ENCODE peak calls at places on chromosome 2, in seven cellular contexts. One of them, this sample, is unnamed.

GRCh38 chr2:125581561-125581960 is 1074.4 kb upstream of the GYPC start:
- DNase-seq in A549: no peak
- DNase-seq in epithelial cell of esophagus: no peak
- DNase-seq in mucosa of descending colon: no peak
- DNase-seq in IMR-90: no peak
- DNase-seq in fibroblast of lung: no peak
- DNase-seq in ovary: no peak
- DNase-seq in this sample: no peak

GRCh38 chr2:6627316-6627715 is 238.4 kb downstream of the CMPK2 start:
- DNase-seq in A549: no peak
- DNase-seq in epithelial cell of esophagus: no peak
- DNase-seq in mucosa of descending colon: no peak
- DNase-seq in IMR-90: no peak
- DNase-seq in fibroblast of lung: no peak
- DNase-seq in ovary: no peak
- DNase-seq in this sample: no peak

GRCh38 chr2:3396920-3397559 is 17.5 kb downstream of the TRAPPC12 start:
- DNase-seq in A549: no peak
- DNase-seq in epithelial cell of esophagus: no peak
- DNase-seq in mucosa of descending colon: no peak
- DNase-seq in IMR-90: no peak
- DNase-seq in fibroblast of lung: no peak
- DNase-seq in ovary: no peak
- DNase-seq in this sample: no peak

GRCh38 chr2:9228088-9228751 is 21.6 kb downstream of the ASAP2 start:
- DNase-seq in A549: no peak
- DNase-seq in epithelial cell of esophagus: no peak
- DNase-seq in mucosa of descending colon: no peak
- DNase-seq in IMR-90: peak
- DNase-seq in fibroblast of lung: peak
- DNase-seq in ovary: no peak
- DNase-seq in this sample: peak

GRCh38 chr2:105675841-105676240 is 68.9 kb upstream of the NCK2 start:
- DNase-seq in A549: no peak
- DNase-seq in epithelial cell of esophagus: no peak
- DNase-seq in mucosa of descending colon: no peak
- DNase-seq in IMR-90: no peak
- DNase-seq in fibroblast of lung: no peak
- DNase-seq in ovary: no peak
- DNase-seq in this sample: no peak

GRCh38 chr2:127953128-127953718 is 67.5 kb upstream of the AMMECR1L start:
- DNase-seq in A549: no peak
- DNase-seq in epithelial cell of esophagus: no peak
- DNase-seq in mucosa of descending colon: peak
- DNase-seq in IMR-90: peak
- DNase-seq in fibroblast of lung: peak
- DNase-seq in ovary: peak
- DNase-seq in this sample: no peak

GRCh38 chr2:71157124-71157802 is 26.8 kb downstream of the MPHOSPH10 start:
- DNase-seq in A549: peak
- DNase-seq in epithelial cell of esophagus: peak
- DNase-seq in mucosa of descending colon: peak
- DNase-seq in IMR-90: peak
- DNase-seq in fibroblast of lung: peak
- DNase-seq in ovary: peak
- DNase-seq in this sample: peak

GRCh38 chr2:164015328-164016123 is 279.7 kb upstream of the FIGN start:
- DNase-seq in A549: no peak
- DNase-seq in epithelial cell of esophagus: no peak
- DNase-seq in mucosa of descending colon: no peak
- DNase-seq in IMR-90: no peak
- DNase-seq in fibroblast of lung: peak
- DNase-seq in ovary: no peak
- DNase-seq in this sample: no peak

DNA sequence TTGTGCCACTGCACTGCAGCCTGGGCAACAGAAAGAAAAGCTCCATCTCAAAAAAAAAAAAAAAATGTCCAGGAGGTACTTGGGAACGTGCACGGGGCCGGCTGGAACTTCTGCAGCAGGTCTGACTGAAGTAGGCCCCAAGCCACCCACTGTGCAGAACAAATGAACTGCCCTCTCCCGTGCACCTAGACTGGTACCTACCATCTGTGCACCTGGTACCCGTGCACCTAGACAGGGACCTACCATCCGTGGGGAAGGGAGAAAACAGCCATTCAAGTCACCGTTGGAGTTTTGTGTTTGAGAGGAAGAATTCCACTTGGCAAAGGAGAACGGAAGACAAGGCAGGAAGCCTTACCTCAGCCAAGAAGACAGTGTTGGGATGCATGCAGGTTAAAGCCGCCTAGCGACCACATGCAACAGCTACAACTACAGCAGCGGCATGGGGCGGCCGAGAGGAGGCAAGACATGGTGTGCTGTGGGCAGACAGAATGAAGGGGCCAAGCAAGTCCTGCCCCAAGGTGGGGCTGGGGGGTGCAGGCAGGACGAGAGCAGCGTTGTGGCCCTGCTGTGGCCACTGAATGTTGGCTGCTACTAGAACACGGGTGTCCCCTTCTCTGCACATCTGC is 16.1 kb downstream of the ST3GAL5 start:
- DNase-seq in A549: no peak
- DNase-seq in epithelial cell of esophagus: no peak
- DNase-seq in mucosa of descending colon: no peak
- DNase-seq in IMR-90: no peak
- DNase-seq in fibroblast of lung: no peak
- DNase-seq in ovary: no peak
- DNase-seq in this sample: no peak
- TF ChIP-seq CTCF in A549: no peak
- TF ChIP-seq CTCF in epithelial cell of esophagus: no peak
- TF ChIP-seq CTCF in mucosa of descending colon: no peak
- TF ChIP-seq CTCF in IMR-90: no peak
- TF ChIP-seq CTCF in fibroblast of lung: no peak
- TF ChIP-seq CTCF in ovary: no peak
- TF ChIP-seq CTCF in this sample: no peak

GRCh38 chr2:27117995-27118524 is 868 bp downstream of the CGREF1 start:
- DNase-seq in A549: no peak
- DNase-seq in epithelial cell of esophagus: no peak
- DNase-seq in mucosa of descending colon: no peak
- DNase-seq in IMR-90: no peak
- DNase-seq in fibroblast of lung: no peak
- DNase-seq in ovary: no peak
- DNase-seq in this sample: no peak
- H3K4me3 ChIP-seq in A549: peak
- H3K4me3 ChIP-seq in epithelial cell of esophagus: peak
- H3K4me3 ChIP-seq in mucosa of descending colon: no peak
- H3K4me3 ChIP-seq in IMR-90: peak
- H3K4me3 ChIP-seq in fibroblast of lung: peak
- H3K4me3 ChIP-seq in ovary: peak
- H3K4me3 ChIP-seq in this sample: peak

DNA sequence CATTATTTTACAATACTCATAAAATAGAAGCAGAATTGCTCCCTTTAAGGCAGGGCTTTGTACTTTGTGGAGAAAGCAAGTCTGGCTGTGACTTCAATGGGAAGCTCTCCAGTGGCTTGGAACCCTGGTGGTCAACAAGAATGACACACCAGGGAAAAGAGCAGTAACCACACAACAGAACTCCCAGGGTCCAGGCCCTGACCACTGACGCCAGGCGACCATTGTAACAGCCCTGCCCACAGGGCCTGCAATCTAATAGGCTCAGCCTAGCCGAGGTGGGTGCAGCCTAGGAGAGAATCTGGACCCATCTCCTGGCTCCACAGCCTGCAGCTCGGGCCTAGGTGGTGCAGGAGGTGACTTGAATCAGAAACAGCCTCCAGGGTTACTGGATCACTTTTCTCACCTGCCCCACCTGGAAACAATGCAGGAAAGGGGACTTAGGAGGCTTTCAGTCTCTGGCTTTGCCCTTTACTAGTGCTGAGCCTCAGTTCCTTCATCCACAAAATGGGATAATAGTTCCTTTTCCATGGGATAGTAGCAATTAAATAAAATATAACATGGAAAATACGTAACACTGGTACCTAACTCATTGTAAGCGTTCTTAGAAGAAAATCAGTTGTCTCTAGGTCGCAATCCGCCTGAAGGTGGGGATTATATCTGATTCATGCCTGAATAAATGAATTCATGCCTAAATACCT is 112.4 kb upstream of the STPG4 start:
- DNase-seq in A549: no peak
- DNase-seq in epithelial cell of esophagus: no peak
- DNase-seq in mucosa of descending colon: no peak
- DNase-seq in IMR-90: no peak
- DNase-seq in fibroblast of lung: no peak
- DNase-seq in ovary: no peak
- DNase-seq in this sample: no peak
- TF ChIP-seq CTCF in A549: no peak
- TF ChIP-seq CTCF in epithelial cell of esophagus: no peak
- TF ChIP-seq CTCF in mucosa of descending colon: no peak
- TF ChIP-seq CTCF in IMR-90: no peak
- TF ChIP-seq CTCF in fibroblast of lung: no peak
- TF ChIP-seq CTCF in ovary: no peak
- TF ChIP-seq CTCF in this sample: no peak

GRCh38 chr2:43675646-43676321 is 445 bp downstream of the C1GALT1C1L start:
- DNase-seq in A549: no peak
- DNase-seq in epithelial cell of esophagus: no peak
- DNase-seq in mucosa of descending colon: no peak
- DNase-seq in IMR-90: no peak
- DNase-seq in fibroblast of lung: peak
- DNase-seq in ovary: no peak
- DNase-seq in this sample: no peak
- H3K4me3 ChIP-seq in A549: peak
- H3K4me3 ChIP-seq in epithelial cell of esophagus: peak
- H3K4me3 ChIP-seq in mucosa of descending colon: no peak
- H3K4me3 ChIP-seq in IMR-90: peak
- H3K4me3 ChIP-seq in fibroblast of lung: peak
- H3K4me3 ChIP-seq in ovary: peak
- H3K4me3 ChIP-seq in this sample: peak

DNA sequence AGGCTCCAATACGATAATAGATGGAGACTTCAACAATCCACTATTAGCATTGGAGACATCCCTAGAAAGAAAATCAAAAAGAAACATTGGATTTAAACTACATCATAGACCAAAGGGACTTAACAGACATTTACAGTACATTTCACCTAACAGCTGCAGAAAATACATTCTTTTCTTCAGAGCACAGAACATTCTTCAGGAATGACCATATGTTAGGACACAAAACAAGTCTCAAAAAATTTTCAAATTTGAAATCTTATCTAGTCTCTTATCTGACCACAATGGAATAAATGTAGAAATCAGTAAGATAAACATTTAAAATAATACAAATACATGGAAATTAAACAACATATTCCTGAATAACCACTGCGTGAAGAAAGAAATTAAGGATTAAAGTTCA is 68.7 kb downstream of the STRADB start:
- DNase-seq in A549: no peak
- DNase-seq in epithelial cell of esophagus: no peak
- DNase-seq in mucosa of descending colon: no peak
- DNase-seq in IMR-90: peak
- DNase-seq in fibroblast of lung: peak
- DNase-seq in ovary: no peak
- DNase-seq in this sample: no peak
- TF ChIP-seq CTCF in A549: no peak
- TF ChIP-seq CTCF in epithelial cell of esophagus: no peak
- TF ChIP-seq CTCF in mucosa of descending colon: no peak
- TF ChIP-seq CTCF in IMR-90: no peak
- TF ChIP-seq CTCF in fibroblast of lung: no peak
- TF ChIP-seq CTCF in ovary: no peak
- TF ChIP-seq CTCF in this sample: no peak

DNA sequence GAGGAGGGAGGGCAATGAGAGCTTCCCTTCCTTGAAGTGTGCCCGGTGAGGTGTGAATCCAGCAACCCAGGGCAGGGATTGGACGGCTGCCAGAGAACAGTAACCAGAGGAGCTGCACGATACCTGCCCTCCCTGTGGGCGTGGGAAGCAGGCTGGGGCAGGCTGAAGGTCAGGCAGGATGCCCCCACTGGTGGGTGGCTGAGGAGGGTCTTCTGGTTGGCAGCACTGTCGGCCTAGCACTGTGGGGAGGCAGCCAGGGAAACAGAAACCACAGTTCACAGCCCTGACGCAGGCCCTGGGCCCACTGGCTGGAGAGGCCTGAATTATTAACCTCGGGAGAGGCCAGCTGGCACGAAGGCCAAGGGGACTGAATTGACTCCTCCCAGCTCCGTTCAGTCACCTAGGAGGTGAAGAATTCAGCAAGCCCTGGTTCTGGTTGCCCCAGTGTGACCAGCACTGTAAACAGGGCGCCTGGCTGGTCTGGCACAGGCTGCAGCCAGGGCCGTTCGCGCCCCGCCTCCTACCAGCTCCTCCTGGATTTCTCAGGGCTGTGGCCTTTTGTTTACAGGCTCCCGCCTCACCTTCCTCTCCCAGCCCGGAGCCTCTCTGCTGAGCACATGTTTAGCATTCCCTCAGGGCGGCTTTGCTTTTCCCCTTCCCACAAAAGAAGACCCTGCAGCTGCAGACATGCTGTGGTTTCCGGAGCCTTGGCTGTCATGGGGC is 97.7 kb downstream of the B3GNT2 start:
- DNase-seq in A549: no peak
- DNase-seq in epithelial cell of esophagus: peak
- DNase-seq in mucosa of descending colon: peak
- DNase-seq in IMR-90: no peak
- DNase-seq in fibroblast of lung: peak
- DNase-seq in ovary: peak
- DNase-seq in this sample: peak
- H3K4me3 ChIP-seq in A549: no peak
- H3K4me3 ChIP-seq in epithelial cell of esophagus: no peak
- H3K4me3 ChIP-seq in mucosa of descending colon: no peak
- H3K4me3 ChIP-seq in IMR-90: no peak
- H3K4me3 ChIP-seq in fibroblast of lung: no peak
- H3K4me3 ChIP-seq in ovary: no peak
- H3K4me3 ChIP-seq in this sample: no peak